ENCODE peak calls at places on chromosomes 13 and 19, in nine cellular contexts. F is BE2C; X is right lobe of liver; A is stimulated activated CD4-positive, alpha-beta T cell treated with anti-CD3 and anti-CD28 coated beads, Interleukin-4, amount 100 ng/mL, for 48 hours; M is dermis blood vessel endothelial cell; Q is Right ventricle myocardium superior; Y is left colon; U is mucosa of gallbladder; B is Peyer's patch. N is an unnamed sample.

GRCh38 chr13:71722206-71722605 is 144.8 kb downstream of the DACH1 start:
- DNase-seq in U (no peak), B (no peak), F (no peak), A (no peak), Y (no peak), X (no peak), M (no peak), Q (no peak), N (no peak)

GRCh38 chr13:75818181-75819110 is 182.3 kb downstream of the LMO7 start:
- DNase-seq in F (no peak), U (no peak), Q (no peak), Y (no peak), M (no peak), B (no peak), A (no peak), X (no peak), N (no peak)

GRCh38 chr19:32273483-32273882 is 71.9 kb upstream of the ZNF507 start:
- DNase-seq in Y (no peak), B (no peak), X (no peak), M (no peak), A (no peak), Q (no peak), F (no peak), U (no peak), N (no peak)

GRCh38 chr19:2883686-2884439 is 16.7 kb downstream of the ZNF556 start:
- DNase-seq in Q (no peak), A (no peak), Y (no peak), U (no peak), M (no peak), B (no peak), F (no peak), X (no peak), N (peak; percentile 29)

GRCh38 chr19:29370276-29370675 is 155.5 kb upstream of the VSTM2B start:
- DNase-seq in U (peak; percentile 3), Q (no peak), Y (no peak), F (no peak), B (no peak), M (no peak), A (no peak), X (no peak), N (no peak)

GRCh38 chr19:2047449-2048103 is 3.5 kb downstream of the MKNK2 start:
- DNase-seq in U (peak; percentile 55), Y (no peak), B (no peak), A (no peak), F (no peak), M (peak; percentile 80), Q (peak; percentile 77), X (peak; percentile 83), N (no peak)

GRCh38 chr19:41299755-41300089 is 10.2 kb upstream of the CCDC97 start:
- DNase-seq in F (no peak), B (peak; percentile 45), X (no peak), Q (peak; percentile 83), M (peak; percentile 72), A (no peak), U (no peak), Y (peak; percentile 46), N (no peak)

GRCh38 chr19:3712663-3713531 is 4.7 kb downstream of the TJP3 start:
- DNase-seq in F (no peak), Q (no peak), Y (peak; percentile 77), U (peak; percentile 54), X (peak; percentile 64), B (no peak), A (no peak), M (no peak), N (no peak)

GRCh38 chr13:37715606-37716015 is 117.0 kb upstream of the POSTN start:
- DNase-seq in U (no peak), A (no peak), B (no peak), Y (no peak), Q (no peak), M (peak; percentile 10), X (no peak), F (no peak), N (no peak)

GRCh38 chr13:111347438-111347837 is 27.0 kb downstream of the TEX29 start:
- DNase-seq in F (no peak), U (no peak), Q (no peak), A (no peak), B (no peak), Y (no peak), M (no peak), X (no peak), N (no peak)

GRCh38 chr13:29507356-29507755 is 88.1 kb downstream of the SLC7A1 start:
- DNase-seq in B (peak; percentile 36), X (no peak), Q (no peak), M (no peak), A (no peak), U (no peak), F (peak; percentile 63), Y (no peak), N (peak; percentile 60)

GRCh38 chr13:46057251-46058015 is 4.9 kb upstream of the ZC3H13 start:
- DNase-seq in Y (no peak), F (no peak), B (no peak), Q (no peak), X (no peak), M (no peak), U (no peak), A (no peak), N (no peak)

GRCh38 chr13:114077938-114078335 is 54.5 kb downstream of the RASA3 start:
- DNase-seq in Y (peak; percentile 22), M (peak; percentile 56), A (no peak), B (no peak), U (no peak), F (peak; percentile 90), X (peak; percentile 36), Q (peak; percentile 60), N (peak; percentile 83)

GRCh38 chr13:42101821-42102580 is 53.6 kb downstream of the DGKH start:
- DNase-seq in Q (peak; percentile 45), X (no peak), U (no peak), Y (no peak), A (no peak), B (no peak), M (peak; percentile 65), F (no peak), N (no peak)

GRCh38 chr13:40813662-40814454 is 24.4 kb downstream of the SLC25A15 start:
- DNase-seq in A (no peak), U (no peak), M (peak; percentile 60), X (no peak), Y (no peak), Q (no peak), F (peak; percentile 18), B (no peak), N (no peak)

GRCh38 chr19:3004522-3004921 is 24.6 kb downstream of the TLE2 start:
- DNase-seq in Q (no peak), U (no peak), M (no peak), B (no peak), A (no peak), F (no peak), Y (no peak), X (no peak), N (no peak)

GRCh38 chr19:48121909-48122371 is 11.3 kb upstream of the PLA2G4C start:
- DNase-seq in Q (no peak), A (no peak), B (peak; percentile 26), U (no peak), F (peak; percentile 66), X (no peak), M (peak; percentile 99), Y (no peak), N (no peak)

GRCh38 chr19:34732548-34733255 is 1.3 kb upstream of the ZNF181 start:
- DNase-seq in U (no peak), X (no peak), A (no peak), F (no peak), Y (peak; percentile 32), Q (no peak), B (no peak), M (no peak), N (no peak)

GRCh38 chr19:29866011-29866410 is 54.2 kb downstream of the CCNE1 start:
- DNase-seq in U (no peak), X (no peak), F (no peak), M (no peak), B (no peak), Y (no peak), A (no peak), Q (no peak), N (no peak)

GRCh38 chr13:73334459-73334858 is 275.7 kb downstream of the KLF5 start:
- DNase-seq in M (no peak), X (no peak), B (no peak), Y (no peak), F (no peak), U (no peak), Q (no peak), A (no peak), N (no peak)

GRCh38 chr19:42111384-42111783 is 20.9 kb downstream of the POU2F2 start:
- DNase-seq in M (no peak), F (no peak), U (no peak), Y (no peak), A (no peak), Q (no peak), X (no peak), B (no peak), N (no peak)

GRCh38 chr19:38691938-38692457 is 44.5 kb downstream of the ACTN4 start:
- DNase-seq in B (no peak), X (no peak), F (peak; percentile 82), Y (peak; percentile 75), U (peak; percentile 69), M (no peak), Q (no peak), A (no peak), N (peak; percentile 95)

GRCh38 chr19:50252111-50252886 is 48.9 kb downstream of the MYH14 start:
- DNase-seq in F (peak; percentile 48), M (peak; percentile 72), U (no peak), Q (no peak), X (no peak), Y (no peak), B (peak; percentile 22), A (peak; percentile 30), N (no peak)

GRCh38 chr13:101845501-101846012 is 393.1 kb downstream of the ITGBL1 start:
- DNase-seq in U (no peak), Q (no peak), X (no peak), Y (no peak), A (no peak), F (no peak), B (no peak), M (no peak), N (no peak)

GRCh38 chr19:46351241-46352041 is 4.6 kb downstream of the PPP5C start:
- DNase-seq in U (peak; percentile 39), M (peak; percentile 57), Y (no peak), B (peak; percentile 30), F (peak; percentile 29), Q (peak; percentile 73), X (no peak), A (no peak), N (no peak)

GRCh38 chr19:31110331-31110730 is 238.9 kb downstream of the TSHZ3 start:
- DNase-seq in Q (no peak), X (no peak), U (no peak), M (no peak), B (no peak), A (peak; percentile 2), F (no peak), Y (no peak), N (peak; percentile 30)

GRCh38 chr19:53094749-53095575 is 8.3 kb downstream of the ZNF160 start:
- DNase-seq in F (no peak), B (no peak), X (no peak), Y (no peak), A (no peak), M (no peak), Q (no peak), U (no peak), N (no peak)

GRCh38 chr13:37168151-37168550 is 62.7 kb upstream of the CSNK1A1L start:
- DNase-seq in M (no peak), X (no peak), U (no peak), F (no peak), Q (no peak), A (no peak), B (no peak), Y (no peak), N (no peak)

GRCh38 chr13:74256969-74257368 is 122.8 kb upstream of the KLF12 start:
- DNase-seq in B (no peak), U (no peak), M (no peak), Y (no peak), Q (no peak), F (no peak), A (no peak), X (no peak), N (no peak)

GRCh38 chr13:46486270-46486669 is 66.7 kb upstream of the LRCH1 start:
- DNase-seq in B (no peak), F (no peak), U (no peak), Q (no peak), Y (no peak), A (no peak), M (no peak), X (no peak), N (no peak)

GRCh38 chr19:17755977-17756670 is 4.8 kb downstream of the FCHO1 start:
- DNase-seq in A (no peak), F (peak; percentile 83), Q (no peak), B (peak; percentile 87), U (peak; percentile 57), Y (no peak), M (peak; percentile 40), X (no peak), N (peak; percentile 90)